ENCODE peak calls at places on chromosomes 4 and X, in five cellular contexts. P, J, L, X and G are unnamed samples.

GRCh38 chr4:5124876-5125275 is 73.6 kb downstream of the STK32B start:
- DNase-seq in L (no peak), J (no peak), P (no peak), X (no peak), G (no peak)

GRCh38 chrX:148588649-148589310 is 88.4 kb downstream of the AFF2 start:
- DNase-seq in P (no peak), L (no peak), X (no peak), J (peak), G (no peak)

GRCh38 chr4:4477391-4477790 is 64.5 kb downstream of the STX18 start:
- DNase-seq in X (no peak), P (no peak), L (no peak), J (no peak), G (no peak)

GRCh38 chr4:53489279-53489889 is 101.9 kb downstream of the LNX1 start:
- DNase-seq in P (no peak), X (no peak), J (peak), L (no peak), G (no peak)

GRCh38 chr4:132809298-132810032 is 339.6 kb upstream of the PCDH10 start:
- DNase-seq in J (no peak), X (no peak), L (no peak), P (no peak), G (no peak)

GRCh38 chr4:124266706-124267105 is 445.8 kb downstream of the ANKRD50 start:
- DNase-seq in L (no peak), J (no peak), P (no peak), X (no peak), G (no peak)

GRCh38 chr4:142940614-142941013 is 94.5 kb upstream of the INPP4B start:
- DNase-seq in X (no peak), P (no peak), J (no peak), L (no peak), G (no peak)

GRCh38 chr4:121177238-121178137 is 13.4 kb upstream of the TNIP3 start:
- DNase-seq in J (no peak), L (no peak), P (no peak), X (no peak), G (no peak)

GRCh38 chrX:110703641-110704040 is 92.0 kb downstream of the CHRDL1 start:
- DNase-seq in L (no peak), X (no peak), P (no peak), J (no peak), G (no peak)

GRCh38 chr4:8269535-8270417 is at the start of gene HTRA3:
- DNase-seq in L (no peak), J (no peak), P (no peak), X (no peak), G (no peak)

GRCh38 chr4:85783483-85783882 is 308.5 kb downstream of the ARHGAP24 start:
- DNase-seq in L (no peak), X (no peak), J (peak), P (no peak), G (no peak)

GRCh38 chr4:139333046-139333445 is 30.8 kb upstream of the NDUFC1 start:
- DNase-seq in L (no peak), X (no peak), P (no peak), J (no peak), G (no peak)

GRCh38 chr4:165555302-165555701 is 176.5 kb downstream of the CPE start:
- DNase-seq in L (no peak), J (no peak), X (no peak), P (no peak), G (no peak)

GRCh38 chr4:56742080-56742871 is 61.2 kb upstream of the HOPX start:
- DNase-seq in J (peak), X (no peak), L (no peak), P (no peak), G (no peak)
- H3K27ac ChIP-seq in J (peak), X (no peak), L (no peak), P (no peak), G (no peak)

GRCh38 chr4:74374561-74375327 is 9.8 kb downstream of the EREG start:
- DNase-seq in L (no peak), X (no peak), J (peak), P (peak), G (no peak)

GRCh38 chr4:74374128-74374527 is 9.2 kb downstream of the EREG start:
- DNase-seq in X (no peak), J (no peak), P (no peak), L (no peak), G (no peak)

GRCh38 chr4:74377714-74378113 is 12.8 kb downstream of the EREG start:
- DNase-seq in X (no peak), L (no peak), P (no peak), J (no peak), G (no peak)

GRCh38 chr4:74376888-74377483 is 12.0 kb downstream of the EREG start:
- DNase-seq in L (peak), P (no peak), J (peak), X (no peak), G (peak)

GRCh38 chr4:74375824-74376426 is 11.0 kb downstream of the EREG start:
- DNase-seq in J (no peak), L (no peak), P (peak), X (no peak), G (no peak)
- H3K27ac ChIP-seq in J (no peak), L (no peak), P (no peak), X (no peak), G (no peak)

GRCh38 chrX:49993661-49994060 is 71.3 kb downstream of the CLCN5 start:
- DNase-seq in P (no peak), X (no peak), L (no peak), J (no peak), G (no peak)
- H3K27ac ChIP-seq in P (no peak), X (no peak), L (no peak), J (no peak), G (no peak)

GRCh38 chr4:24104173-24104572 is 214.3 kb upstream of the PPARGC1A start:
- DNase-seq in L (no peak), X (no peak), P (no peak), J (peak), G (no peak)
- H3K27ac ChIP-seq in L (no peak), X (no peak), P (no peak), J (peak), G (no peak)

GRCh38 chr4:79603681-79604080 is 195.7 kb upstream of the GK2 start:
- DNase-seq in X (no peak), J (no peak), L (no peak), P (no peak), G (peak)

GRCh38 chr4:79599691-79600090 is 191.7 kb upstream of the GK2 start:
- DNase-seq in P (no peak), X (no peak), L (no peak), J (no peak), G (no peak)

GRCh38 chr4:79597266-79597665 is 189.2 kb upstream of the GK2 start:
- DNase-seq in L (no peak), P (no peak), X (no peak), J (peak), G (no peak)

GRCh38 chr4:79598801-79599200 is 190.8 kb upstream of the GK2 start:
- DNase-seq in P (no peak), L (no peak), J (no peak), X (no peak), G (no peak)

DNA sequence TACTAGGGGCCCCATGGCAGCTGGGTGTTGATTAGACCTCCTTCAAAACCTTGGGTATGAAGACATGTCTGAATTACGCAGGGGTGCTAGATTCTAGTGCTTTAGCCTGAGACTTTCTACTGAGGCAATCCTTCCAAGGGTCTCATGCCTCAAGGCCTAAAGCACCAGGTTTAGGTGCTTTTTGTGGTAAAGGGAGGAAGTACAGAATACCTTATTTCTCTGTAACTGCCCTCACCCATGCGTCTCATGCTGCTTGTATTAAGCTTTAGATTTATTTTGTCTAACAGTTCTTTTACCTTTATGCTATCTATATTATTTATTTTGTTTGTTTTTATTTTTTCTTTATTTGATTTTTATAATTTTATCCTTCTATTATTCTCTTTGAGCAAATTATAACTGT is 190.2 kb upstream of the GK2 start:
- DNase-seq in X (no peak), J (no peak), P (no peak), L (no peak), G (no peak)
- H3K27ac ChIP-seq in X (no peak), J (no peak), P (peak), L (no peak), G (no peak)

DNA sequence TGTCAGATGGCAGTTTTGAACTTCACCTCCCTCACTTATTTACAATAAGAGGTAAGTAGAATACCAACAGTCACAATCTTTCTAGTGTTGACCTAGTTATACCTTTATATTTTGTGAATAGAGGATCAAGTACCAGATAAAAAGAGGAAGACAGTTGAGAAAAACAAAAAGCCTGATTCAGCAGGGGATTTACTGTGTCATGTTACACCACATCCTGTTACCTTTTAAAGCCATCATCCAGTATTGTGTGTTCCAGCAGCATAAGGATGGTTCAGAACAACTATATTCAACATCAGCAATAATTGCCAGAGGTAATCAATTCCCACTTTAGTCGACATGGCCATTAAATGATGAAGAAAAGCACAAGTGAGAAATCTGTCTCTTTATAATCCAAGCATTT is 21.3 kb upstream of the CXCL6 start:
- DNase-seq in X (no peak), J (no peak), P (no peak), L (peak), G (no peak)
- H3K27ac ChIP-seq in X (no peak), J (no peak), P (no peak), L (peak), G (no peak)

GRCh38 chr4:173025131-173025530 is 143.5 kb upstream of the GALNT7 start:
- DNase-seq in J (peak), P (no peak), L (peak), X (no peak), G (no peak)

GRCh38 chr4:173018446-173018845 is 150.2 kb upstream of the GALNT7 start:
- DNase-seq in L (no peak), J (no peak), P (no peak), X (no peak), G (no peak)

GRCh38 chr4:173024203-173024602 is 144.4 kb upstream of the GALNT7 start:
- DNase-seq in X (no peak), L (no peak), P (no peak), J (no peak), G (no peak)
- H3K27ac ChIP-seq in X (no peak), L (no peak), P (no peak), J (no peak), G (no peak)

GRCh38 chr4:3388461-3389185 is 53.1 kb upstream of the HGFAC start:
- DNase-seq in L (no peak), X (no peak), J (peak), P (no peak), G (no peak)
- H3K27ac ChIP-seq in L (no peak), X (peak), J (peak), P (peak), G (no peak)

GRCh38 chrX:69019073-69019890 is 146.0 kb downstream of the PJA1 start:
- DNase-seq in P (no peak), J (no peak), X (no peak), L (no peak), G (no peak)

GRCh38 chrX:69021561-69021960 is 143.7 kb downstream of the PJA1 start:
- DNase-seq in P (no peak), J (no peak), L (no peak), X (no peak), G (no peak)

GRCh38 chrX:69021095-69021494 is 144.2 kb downstream of the PJA1 start:
- DNase-seq in P (no peak), L (no peak), X (no peak), J (no peak), G (no peak)

GRCh38 chrX:69018416-69019072 is 146.7 kb downstream of the PJA1 start:
- DNase-seq in P (no peak), X (no peak), J (no peak), L (no peak), G (no peak)

DNA sequence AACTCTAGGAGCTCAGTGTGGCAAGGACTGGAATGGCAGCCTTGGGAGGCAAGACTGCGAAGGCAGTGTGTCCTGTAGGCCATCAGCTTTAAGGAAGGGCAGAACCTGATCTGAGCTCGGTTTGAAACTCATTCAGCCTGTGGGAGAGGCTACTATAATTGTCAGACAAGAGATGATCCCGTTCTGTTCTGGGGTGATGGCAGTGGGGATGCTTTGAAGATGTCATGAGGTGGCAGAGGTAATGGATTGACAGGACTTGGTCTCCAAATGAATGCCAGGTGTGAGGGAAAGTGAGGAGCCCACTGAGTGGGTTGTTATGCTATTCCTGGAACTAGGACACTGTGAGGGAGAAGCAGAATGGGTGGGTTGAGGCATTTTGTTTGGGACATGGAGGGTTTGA is 144.9 kb downstream of the PJA1 start:
- DNase-seq in J (no peak), P (no peak), L (no peak), X (no peak), G (no peak)
- H3K27ac ChIP-seq in J (no peak), P (no peak), L (no peak), X (no peak), G (no peak)